ENCODE peak calls at places on chromosomes 7 and 10, in ten cellular contexts. S is stimulated activated CD8-positive, alpha-beta memory T cell treated with anti-CD3 and anti-CD28 coated beads, Interleukin-15, amount 100 ng/mL, for 4 hours; L is foreskin fibroblast; W is aorta; D is tibial nerve; Y is HS-5; P is adrenal gland; A is uterus; J is cardiac fibroblast; X is iPS-NIHi11. U is an unnamed sample.

GRCh38 chr7:78749052-78749746 is 704.3 kb downstream of the MAGI2 start:
- DNase-seq in S (no peak), L (no peak), W (no peak), D (no peak), Y (no peak), P (no peak), A (no peak), J (no peak), X (no peak), U (no peak)

GRCh38 chr10:50469288-50469687 is 154.5 kb downstream of the SGMS1 start:
- DNase-seq in S (no peak), L (peak; percentile 23), W (no peak), D (no peak), Y (peak; percentile 5), P (no peak), A (no peak), J (peak; percentile 63), X (no peak), U (no peak)

GRCh38 chr7:105934577-105935185 is 28.4 kb upstream of the CDHR3 start:
- DNase-seq in S (no peak), L (peak; percentile 61), W (no peak), D (no peak), Y (no peak), P (peak; percentile 56), A (peak; percentile 36), J (peak; percentile 66), X (peak; percentile 68), U (peak; percentile 23)

GRCh38 chr7:101216001-101216859 is 1.2 kb downstream of the PLOD3 start:
- DNase-seq in S (no peak), L (no peak), W (no peak), D (no peak), Y (no peak), P (no peak), A (no peak), J (peak; percentile 29), X (no peak), U (no peak)

GRCh38 chr7:9719303-9719702 is 1254.4 kb upstream of the PHF14 start:
- DNase-seq in S (no peak), L (no peak), W (no peak), D (no peak), Y (no peak), P (no peak), A (no peak), J (no peak), X (no peak), U (no peak)

GRCh38 chr7:5470721-5471311 is 47.2 kb upstream of the TNRC18 start:
- DNase-seq in S (no peak), L (no peak), W (no peak), D (no peak), Y (no peak), P (peak; percentile 79), A (no peak), J (no peak), X (no peak), U (no peak)

GRCh38 chr7:152365982-152366603 is 69.7 kb downstream of the KMT2C start:
- DNase-seq in S (no peak), L (no peak), W (no peak), D (no peak), Y (no peak), P (no peak), A (no peak), J (no peak), X (no peak), U (no peak)

GRCh38 chr10:50248598-50248997 is 2.7 kb downstream of the ASAH2 start:
- DNase-seq in S (no peak), L (no peak), W (no peak), D (no peak), Y (no peak), P (no peak), A (no peak), J (no peak), X (no peak), U (no peak)

GRCh38 chr7:2668401-2668800 is 19.6 kb upstream of the AMZ1 start:
- DNase-seq in S (no peak), L (peak; percentile 46), W (no peak), D (no peak), Y (no peak), P (no peak), A (peak; percentile 17), J (peak; percentile 83), X (no peak), U (no peak)

GRCh38 chr7:128852537-128853254 is 10.0 kb upstream of the ATP6V1F start:
- DNase-seq in S (no peak), L (no peak), W (no peak), D (no peak), Y (no peak), P (no peak), A (no peak), J (no peak), X (no peak), U (no peak)

GRCh38 chr7:8389898-8390642 is 43.3 kb upstream of the NXPH1 start:
- DNase-seq in S (no peak), L (no peak), W (no peak), D (no peak), Y (no peak), P (peak; percentile 23), A (no peak), J (no peak), X (peak; percentile 87), U (no peak)

GRCh38 chr7:8629504-8629903 is 196.1 kb downstream of the NXPH1 start:
- DNase-seq in S (no peak), L (no peak), W (no peak), D (no peak), Y (no peak), P (no peak), A (no peak), J (no peak), X (no peak), U (no peak)

GRCh38 chr10:111137012-111137411 is 60.2 kb downstream of the ADRA2A start:
- DNase-seq in S (no peak), L (no peak), W (no peak), D (no peak), Y (no peak), P (no peak), A (no peak), J (no peak), X (peak; percentile 62), U (no peak)

GRCh38 chr7:113285411-113285810 is 167.1 kb upstream of the SMIM30 start:
- DNase-seq in S (no peak), L (no peak), W (no peak), D (no peak), Y (no peak), P (no peak), A (no peak), J (peak; percentile 46), X (no peak), U (no peak)

GRCh38 chr7:128041203-128041602 is 10.0 kb upstream of the LRRC4 start:
- DNase-seq in S (no peak), L (peak; percentile 73), W (no peak), D (no peak), Y (no peak), P (peak; percentile 50), A (no peak), J (peak; percentile 81), X (no peak), U (no peak)

GRCh38 chr7:139850906-139851305 is 21.8 kb downstream of the TBXAS1 start:
- DNase-seq in S (no peak), L (no peak), W (no peak), D (no peak), Y (no peak), P (no peak), A (no peak), J (no peak), X (no peak), U (no peak)

GRCh38 chr7:7739718-7740355 is 21.4 kb upstream of the RPA3 start:
- DNase-seq in S (no peak), L (no peak), W (no peak), D (no peak), Y (no peak), P (no peak), A (no peak), J (no peak), X (no peak), U (no peak)

GRCh38 chr7:27642271-27642670 is 20.4 kb downstream of the HIBADH start:
- DNase-seq in S (no peak), L (no peak), W (no peak), D (no peak), Y (no peak), P (no peak), A (no peak), J (no peak), X (no peak), U (no peak)